ENCODE peak calls at places on chromosomes 12 and 14, in ten cellular contexts. N is psoas muscle, F is endodermal cell, X is EL, V is DMS153, S is NCI-H1930, Y is NCI-H748 treated with DMSO at 0.1 percent for 48 hours, H is stomach, M is mucosa of descending colon, O is B cell. L is an unnamed sample.

GRCh38 chr12:53376747-53377146 is 3.2 kb upstream of the SP1 start:
- DNase-seq in N (no peak), F (no peak), X (no peak), V (no peak), S (no peak), Y (no peak), H (no peak), M (no peak), O (no peak), L (no peak)

GRCh38 chr12:96193725-96194571 is at the start of gene ELK3:
- DNase-seq in N (peak; percentile 53), F (peak; percentile 85), X (peak; percentile 75), V (peak; percentile 39), S (peak; percentile 54), Y (no peak), H (peak; percentile 73), M (peak; percentile 79), O (peak; percentile 69), L (peak; percentile 73)

GRCh38 chr14:72518809-72519377 is 375.0 kb downstream of the DPF3 start:
- DNase-seq in N (no peak), F (no peak), X (no peak), V (no peak), S (no peak), Y (no peak), H (no peak), M (no peak), O (peak; percentile 62), L (peak; percentile 80)

GRCh38 chr14:22598896-22599244 is 770 bp downstream of the ABHD4 start:
- DNase-seq in N (no peak), F (peak; percentile 74), X (peak; percentile 63), V (peak; percentile 2), S (no peak), Y (peak; percentile 17), H (peak; percentile 64), M (peak; percentile 53), O (no peak), L (no peak)

GRCh38 chr14:74409441-74409840 is 16.6 kb downstream of the SYNDIG1L start:
- DNase-seq in N (no peak), F (peak; percentile 41), X (no peak), V (no peak), S (no peak), Y (no peak), H (no peak), M (no peak), O (no peak), L (no peak)

GRCh38 chr12:116244001-116244400 is 33.5 kb downstream of the MED13L start:
- DNase-seq in N (no peak), F (no peak), X (peak; percentile 26), V (peak; percentile 38), S (no peak), Y (no peak), H (no peak), M (no peak), O (no peak), L (no peak)

GRCh38 chr12:57619434-57620244 is 8.4 kb downstream of the ARHGEF25 start:
- DNase-seq in N (no peak), F (peak; percentile 91), X (no peak), V (no peak), S (no peak), Y (no peak), H (peak; percentile 57), M (peak; percentile 41), O (no peak), L (no peak)

GRCh38 chr14:94612580-94613554 is 676 bp downstream of the SERPINA3 start:
- DNase-seq in N (no peak), F (no peak), X (no peak), V (no peak), S (no peak), Y (no peak), H (no peak), M (peak; percentile 7), O (no peak), L (no peak)

GRCh38 chr12:114404451-114405198 is 1.3 kb downstream of the TBX5 start:
- DNase-seq in N (no peak), F (peak; percentile 77), X (peak; percentile 41), V (no peak), S (no peak), Y (no peak), H (no peak), M (no peak), O (no peak), L (no peak)

GRCh38 chr14:61321385-61322010 is at the start of gene PRKCH:
- DNase-seq in N (peak; percentile 72), F (peak; percentile 90), X (peak; percentile 57), V (peak; percentile 78), S (peak; percentile 48), Y (peak; percentile 19), H (peak; percentile 76), M (peak; percentile 81), O (peak; percentile 69), L (peak; percentile 86)

GRCh38 chr12:80419660-80420059 is 24.4 kb upstream of the PTPRQ start:
- DNase-seq in N (no peak), F (no peak), X (peak; percentile 36), V (no peak), S (no peak), Y (no peak), H (no peak), M (no peak), O (no peak), L (no peak)

GRCh38 chr12:2023365-2023764 is 19.1 kb upstream of the DCP1B start:
- DNase-seq in N (no peak), F (peak; percentile 63), X (no peak), V (peak; percentile 17), S (no peak), Y (no peak), H (no peak), M (no peak), O (no peak), L (no peak)

GRCh38 chr12:58452546-58452945 is 467.8 kb downstream of the LRIG3 start:
- DNase-seq in N (no peak), F (no peak), X (peak; percentile 60), V (no peak), S (no peak), Y (no peak), H (no peak), M (no peak), O (no peak), L (no peak)

GRCh38 chr14:102819176-102819628 is 42.0 kb downstream of the TRAF3 start:
- DNase-seq in N (no peak), F (no peak), X (no peak), V (no peak), S (no peak), Y (peak; percentile 83), H (peak; percentile 49), M (peak; percentile 61), O (peak; percentile 62), L (peak; percentile 75)

GRCh38 chr12:96886998-96887677 is 19.9 kb upstream of the NEDD1 start:
- DNase-seq in N (no peak), F (peak; percentile 63), X (no peak), V (no peak), S (no peak), Y (no peak), H (peak; percentile 48), M (peak; percentile 9), O (no peak), L (no peak)

L was measured in GM06990.